ENCODE peak calls at places on chromosomes 13 and 19, in ten cellular contexts. L is AG09309, F is WERI-Rb-1, J is OCI-LY7, O is fibroblast of lung, W is brain microvascular endothelial cell, R is heart right ventricle, Y is fibroblast of villous mesenchyme, X is cardiac fibroblast, E is left ventricle myocardium inferior. P is an unnamed sample.

GRCh38 chr13:95296326-95296939 is 4.8 kb downstream of the ABCC4 start:
- DNase-seq in L (no peak), W (no peak), Y (no peak), E (peak), X (peak), J (peak), O (no peak), F (peak), R (peak), P (no peak)

GRCh38 chr13:99941086-99941485 is 30.5 kb downstream of the ZIC5 start:
- DNase-seq in O (no peak), X (no peak), J (no peak), W (no peak), F (no peak), Y (no peak), E (no peak), R (no peak), L (no peak), P (no peak)

GRCh38 chr13:58080806-58081205 is 449.3 kb downstream of the PCDH17 start:
- DNase-seq in J (no peak), E (no peak), R (no peak), Y (no peak), F (no peak), O (no peak), W (no peak), X (no peak), L (no peak), P (no peak)

GRCh38 chr13:22748866-22749586 is 431.8 kb upstream of the SGCG start:
- DNase-seq in J (no peak), W (no peak), L (no peak), X (no peak), F (no peak), R (no peak), Y (no peak), E (no peak), O (no peak), P (no peak)

GRCh38 chr13:30872685-30873443 is 33.2 kb upstream of the MEDAG start:
- DNase-seq in E (no peak), Y (peak), F (no peak), X (peak), W (peak), R (peak), L (no peak), J (no peak), O (peak), P (peak)

GRCh38 chr19:37551123-37551993 is 43.2 kb downstream of the ZNF571 start:
- DNase-seq in E (peak), W (peak), L (no peak), F (peak), O (peak), Y (peak), J (no peak), R (peak), X (peak), P (peak)

GRCh38 chr19:58578430-58578925 is 5.3 kb upstream of the MZF1 start:
- DNase-seq in E (no peak), J (no peak), F (no peak), O (no peak), Y (no peak), R (no peak), X (no peak), L (no peak), W (no peak), P (no peak)

GRCh38 chr13:43493496-43494000 is 293.2 kb downstream of the ENOX1 start:
- DNase-seq in W (no peak), O (no peak), E (no peak), L (no peak), X (no peak), R (no peak), J (no peak), Y (no peak), F (no peak), P (no peak)

GRCh38 chr19:57689750-57690149 is 8.0 kb downstream of the ZNF551 start:
- DNase-seq in X (no peak), F (no peak), Y (no peak), L (no peak), O (no peak), E (no peak), W (no peak), J (no peak), R (no peak), P (no peak)

GRCh38 chr13:79385694-79386093 is 20.4 kb downstream of the RBM26 start:
- DNase-seq in X (peak), F (no peak), R (no peak), L (no peak), W (no peak), O (no peak), E (no peak), J (no peak), Y (no peak), P (peak)

GRCh38 chr13:29484236-29484635 is 111.3 kb downstream of the SLC7A1 start:
- DNase-seq in W (no peak), O (no peak), F (no peak), J (peak), R (no peak), X (no peak), Y (no peak), E (no peak), L (no peak), P (no peak)

DNA sequence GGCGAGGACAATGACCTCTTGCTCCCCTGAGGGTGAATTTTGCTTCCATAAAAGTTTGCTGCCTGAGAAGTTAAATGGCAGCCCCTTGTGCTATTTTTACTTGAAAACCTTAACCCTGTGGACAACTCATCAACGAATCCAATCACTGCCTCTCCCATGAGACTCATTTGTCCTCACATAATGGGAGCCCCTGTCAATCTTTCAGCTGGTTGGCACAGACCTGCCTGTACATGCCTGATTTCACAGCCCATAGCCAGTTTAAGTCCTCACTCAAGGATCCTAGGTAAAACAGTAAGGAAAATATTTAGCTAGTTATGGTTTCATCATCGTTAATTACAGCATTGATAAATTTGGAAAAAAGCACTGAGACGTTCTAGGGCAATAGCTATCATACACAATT is 207.4 kb downstream of the NHLRC3 start:
- DNase-seq in R (no peak), W (no peak), J (no peak), E (no peak), O (no peak), X (no peak), L (no peak), F (no peak), Y (no peak), P (no peak)
- TF ChIP-seq CTCF in R (no peak), W (no peak), J (no peak), E (no peak), O (no peak), X (no peak), L (no peak), F (no peak), Y (no peak), P (no peak)

GRCh38 chr19:18415177-18415867 is 3.9 kb upstream of the SSBP4 start:
- DNase-seq in Y (peak), W (peak), F (no peak), J (no peak), R (peak), X (peak), O (peak), L (no peak), E (peak), P (peak)
- H3K4me3 ChIP-seq in Y (peak), W (peak), F (no peak), J (no peak), R (peak), X (peak), O (peak), L (peak), E (peak), P (peak)

GRCh38 chr19:6374711-6375410 is 872 bp downstream of the PSPN start:
- DNase-seq in O (no peak), J (no peak), R (no peak), W (no peak), F (no peak), X (no peak), L (no peak), Y (no peak), E (no peak), P (no peak)

GRCh38 chr19:6375411-6376010 is at the start of gene PSPN:
- DNase-seq in Y (no peak), J (no peak), O (no peak), F (no peak), L (no peak), X (no peak), R (no peak), W (no peak), E (no peak), P (no peak)

GRCh38 chr19:6378036-6378435 is 2.3 kb upstream of the PSPN start:
- DNase-seq in O (no peak), L (no peak), F (no peak), X (no peak), E (no peak), R (no peak), Y (peak), J (no peak), W (no peak), P (no peak)

GRCh38 chr19:6378498-6378897 is 2.8 kb upstream of the PSPN start:
- DNase-seq in J (no peak), O (no peak), W (no peak), E (no peak), R (no peak), F (no peak), Y (no peak), L (no peak), X (no peak), P (no peak)

GRCh38 chr19:6376512-6377193 is 920 bp upstream of the PSPN start:
- DNase-seq in F (no peak), W (no peak), J (no peak), E (no peak), X (no peak), O (no peak), L (no peak), R (no peak), Y (peak), P (no peak)
- TF ChIP-seq CTCF in F (no peak), W (no peak), J (no peak), E (no peak), X (no peak), O (no peak), L (no peak), R (no peak), Y (no peak), P (no peak)

DNA sequence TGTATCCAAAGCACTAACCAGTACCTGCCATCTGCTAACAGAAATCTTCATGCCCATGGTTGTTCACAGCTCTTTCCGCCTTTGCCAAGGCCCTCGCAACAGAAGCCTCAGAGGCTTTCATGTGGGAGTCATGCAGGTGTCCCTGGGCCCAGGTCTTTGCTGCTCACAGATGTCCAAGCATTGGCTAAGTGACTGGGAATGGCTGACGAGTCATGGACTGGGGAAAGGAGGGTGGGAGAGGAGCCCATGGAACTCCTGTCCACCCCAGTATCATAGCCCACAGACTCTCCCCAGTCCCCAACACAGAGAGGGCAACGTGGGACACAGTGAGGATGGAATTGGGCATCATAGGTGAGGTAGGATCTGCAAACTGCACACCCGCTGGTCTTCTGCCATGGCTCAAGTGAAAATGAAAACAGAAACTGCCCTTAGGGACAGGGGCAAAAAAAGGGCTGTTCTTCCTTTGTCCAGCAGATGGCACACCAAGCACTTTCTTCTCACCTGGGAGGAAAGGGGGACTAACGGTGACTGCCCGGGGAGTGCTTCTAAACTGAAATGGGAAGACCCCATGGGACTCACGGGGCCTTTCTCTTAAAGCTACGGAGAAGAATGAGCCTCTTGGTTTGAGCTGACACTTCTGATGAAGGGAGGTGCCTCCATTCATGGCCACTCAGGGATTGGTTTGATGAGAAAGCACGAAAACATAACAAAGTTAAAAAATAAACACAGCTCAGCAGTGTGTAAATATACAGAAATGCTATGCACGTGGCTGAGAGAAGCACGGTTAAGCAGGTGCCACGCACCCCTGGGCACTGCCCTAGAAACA is 11.1 kb upstream of the DHRS12 start:
- DNase-seq in W (peak), O (peak), F (peak), E (peak), X (peak), R (peak), J (peak), Y (peak), L (no peak), P (peak)
- H3K4me3 ChIP-seq in W (peak), O (peak), F (no peak), E (peak), X (no peak), R (no peak), J (peak), Y (peak), L (peak), P (no peak)

P was measured in fibroblast of mammary gland.